ENCODE peak calls at places on chromosomes 4 and X, in five cellular contexts. L is NCI-H1694 treated with DMSO at 0.1 percent for 48 hours; A is anterior cingulate cortex; X is head of caudate nucleus; H is activated naive CD4-positive, alpha-beta T cell. B is an unnamed sample.

GRCh38 chr4:177385576-177386320 is 56.5 kb downstream of the AGA start:
- DNase-seq in A (no peak), L (no peak), X (no peak), H (no peak), B (no peak)

GRCh38 chrX:136214551-136214950 is 36.6 kb downstream of the MAP7D3 start:
- DNase-seq in H (no peak), L (no peak), A (no peak), X (no peak), B (peak)

GRCh38 chr4:85866508-85866907 is 391.6 kb downstream of the ARHGAP24 start:
- DNase-seq in A (no peak), X (no peak), L (no peak), H (no peak), B (no peak)

GRCh38 chrX:50470103-50471031 is at the start of gene DGKK:
- DNase-seq in L (no peak), X (no peak), A (no peak), H (no peak), B (no peak)

GRCh38 chr4:173573286-173573685 is 43.3 kb upstream of the HAND2 start:
- DNase-seq in H (no peak), L (no peak), A (no peak), X (no peak), B (no peak)

GRCh38 chr4:30718021-30718888 is 1.9 kb upstream of the PCDH7 start:
- DNase-seq in X (peak), A (peak), H (no peak), L (peak), B (no peak)

GRCh38 chr4:140252144-140252741 is 98.3 kb upstream of the MAML3 start:
- DNase-seq in L (peak), A (no peak), X (peak), H (no peak), B (no peak)

GRCh38 chrX:38898261-38898660 is 97.0 kb downstream of the MID1IP1 start:
- DNase-seq in A (no peak), X (no peak), H (no peak), L (no peak), B (no peak)

GRCh38 chrX:86148024-86148511 is at the start of gene DACH2:
- DNase-seq in X (peak), L (no peak), A (peak), H (no peak), B (no peak)

GRCh38 chr4:792729-793108 is 33.2 kb downstream of the CPLX1 start:
- DNase-seq in H (no peak), X (no peak), A (no peak), L (no peak), B (no peak)

GRCh38 chrX:68307767-68308166 is 125.5 kb downstream of the OPHN1 start:
- DNase-seq in X (no peak), H (no peak), A (no peak), L (no peak), B (no peak)

GRCh38 chr4:39451423-39452023 is 7.2 kb downstream of the RPL9 start:
- DNase-seq in X (no peak), L (no peak), H (no peak), A (no peak), B (no peak)

GRCh38 chr4:185309770-185310169 is 86.0 kb downstream of the LRP2BP start:
- DNase-seq in A (no peak), X (no peak), H (no peak), L (no peak), B (no peak)

GRCh38 chr4:40333921-40334352 is 1.2 kb upstream of the CHRNA9 start:
- DNase-seq in H (no peak), A (no peak), L (no peak), X (peak), B (peak)

GRCh38 chr4:17544205-17544604 is 29.2 kb downstream of the CLRN2 start:
- DNase-seq in H (no peak), L (no peak), A (peak), X (peak), B (no peak)

GRCh38 chr4:90181644-90182043 is 54.5 kb downstream of the CCSER1 start:
- DNase-seq in L (no peak), H (no peak), A (no peak), X (no peak), B (no peak)

GRCh38 chr4:162705130-162705803 is 461.4 kb downstream of the NAF1 start:
- DNase-seq in L (no peak), H (no peak), A (no peak), X (no peak), B (no peak)

GRCh38 chr4:15521442-15522039 is 51.9 kb downstream of the CC2D2A start:
- DNase-seq in A (no peak), X (no peak), L (no peak), H (no peak), B (no peak)

GRCh38 chr4:170464614-170465197 is 374.9 kb upstream of the AADAT start:
- DNase-seq in X (no peak), L (no peak), A (no peak), H (no peak), B (no peak)

GRCh38 chrX:118355225-118355920 is 9.5 kb downstream of the WDR44 start:
- DNase-seq in X (no peak), H (no peak), L (no peak), A (no peak), B (no peak)

GRCh38 chr4:152265149-152265621 is 270.7 kb downstream of the FBXW7 start:
- DNase-seq in A (peak), X (no peak), H (no peak), L (no peak), B (no peak)

GRCh38 chr4:88166608-88167007 is 8.2 kb upstream of the ABCG2 start:
- DNase-seq in L (no peak), H (no peak), A (no peak), X (no peak), B (no peak)

GRCh38 chr4:16113741-16114140 is 29.9 kb upstream of the PROM1 start:
- DNase-seq in H (no peak), X (no peak), A (no peak), L (no peak), B (no peak)

GRCh38 chrX:32483534-32484136 is 727.7 kb downstream of the DMD start:
- DNase-seq in L (peak), H (no peak), A (no peak), X (no peak), B (no peak)

GRCh38 chrX:15350329-15350996 is 15.1 kb upstream of the PIGA start:
- DNase-seq in H (no peak), A (no peak), L (no peak), X (no peak), B (no peak)

GRCh38 chrX:102720237-102721168 is at the start of gene GPRASP3:
- DNase-seq in H (peak), L (peak), A (peak), X (peak), B (no peak)

B was measured in GOT3.